ENCODE peak calls at places on chromosome 13, in seven cellular contexts. One of them, this sample, is unnamed.
A peak's percentile ranks its signal among the peaks of the same experiment; 100 is the strongest.

GRCh38 chr13:104289400-104289799 is 1223.2 kb upstream of the SLC10A2 start:
- DNase-seq in brain microvascular endothelial cell: no peak
- DNase-seq in GM20000: no peak
- DNase-seq in AG09309: no peak
- DNase-seq in breast epithelium: no peak
- DNase-seq in lower leg skin: no peak
- DNase-seq in AG10803: no peak
- DNase-seq in this sample: no peak

GRCh38 chr13:82298110-82298509 is 1584.2 kb downstream of the SLITRK1 start:
- DNase-seq in breast epithelium: no peak
- DNase-seq in brain microvascular endothelial cell: no peak
- DNase-seq in GM20000: no peak
- DNase-seq in lower leg skin: no peak
- DNase-seq in AG10803: no peak
- DNase-seq in AG09309: no peak
- DNase-seq in this sample: peak; percentile 12

GRCh38 chr13:35057858-35058257 is 115.8 kb downstream of the NBEA start:
- DNase-seq in GM20000: no peak
- DNase-seq in lower leg skin: no peak
- DNase-seq in brain microvascular endothelial cell: no peak
- DNase-seq in breast epithelium: no peak
- DNase-seq in AG09309: no peak
- DNase-seq in AG10803: no peak
- DNase-seq in this sample: no peak

GRCh38 chr13:99380921-99381645 is 73.9 kb upstream of the GPR183 start:
- DNase-seq in GM20000: peak; percentile 67
- DNase-seq in lower leg skin: peak; percentile 10
- DNase-seq in breast epithelium: no peak
- DNase-seq in AG09309: no peak
- DNase-seq in brain microvascular endothelial cell: no peak
- DNase-seq in AG10803: no peak
- DNase-seq in this sample: no peak

GRCh38 chr13:89361909-89362308 is 1690.7 kb downstream of the SLITRK5 start:
- DNase-seq in brain microvascular endothelial cell: no peak
- DNase-seq in breast epithelium: no peak
- DNase-seq in AG09309: no peak
- DNase-seq in lower leg skin: no peak
- DNase-seq in GM20000: no peak
- DNase-seq in AG10803: no peak
- DNase-seq in this sample: no peak

GRCh38 chr13:47904239-47904638 is 96.8 kb downstream of the SUCLA2 start:
- DNase-seq in breast epithelium: no peak
- DNase-seq in GM20000: no peak
- DNase-seq in brain microvascular endothelial cell: no peak
- DNase-seq in AG10803: no peak
- DNase-seq in lower leg skin: no peak
- DNase-seq in AG09309: no peak
- DNase-seq in this sample: no peak

GRCh38 chr13:68727788-68728187 is 1379.8 kb upstream of the ATXN8OS start:
- DNase-seq in AG09309: no peak
- DNase-seq in breast epithelium: no peak
- DNase-seq in AG10803: no peak
- DNase-seq in GM20000: no peak
- DNase-seq in lower leg skin: no peak
- DNase-seq in brain microvascular endothelial cell: no peak
- DNase-seq in this sample: no peak

GRCh38 chr13:33918199-33918932 is 100.4 kb downstream of the RFC3 start:
- DNase-seq in GM20000: no peak
- DNase-seq in brain microvascular endothelial cell: peak; percentile 71
- DNase-seq in AG09309: peak; percentile 37
- DNase-seq in breast epithelium: no peak
- DNase-seq in AG10803: peak; percentile 86
- DNase-seq in lower leg skin: no peak
- DNase-seq in this sample: no peak

GRCh38 chr13:74288361-74288911 is 154.2 kb upstream of the KLF12 start:
- DNase-seq in AG10803: no peak
- DNase-seq in brain microvascular endothelial cell: no peak
- DNase-seq in breast epithelium: no peak
- DNase-seq in GM20000: peak; percentile 4
- DNase-seq in lower leg skin: no peak
- DNase-seq in AG09309: no peak
- DNase-seq in this sample: peak; percentile 29

GRCh38 chr13:75968103-75968838 is 332.1 kb downstream of the LMO7 start:
- DNase-seq in lower leg skin: no peak
- DNase-seq in AG10803: peak; percentile 41
- DNase-seq in GM20000: no peak
- DNase-seq in breast epithelium: no peak
- DNase-seq in brain microvascular endothelial cell: no peak
- DNase-seq in AG09309: no peak
- DNase-seq in this sample: no peak

GRCh38 chr13:106372199-106373160 is 163.0 kb downstream of the EFNB2 start:
- DNase-seq in AG09309: peak; percentile 76
- DNase-seq in lower leg skin: no peak
- DNase-seq in brain microvascular endothelial cell: peak; percentile 63
- DNase-seq in AG10803: peak; percentile 95
- DNase-seq in breast epithelium: no peak
- DNase-seq in GM20000: no peak
- DNase-seq in this sample: no peak

GRCh38 chr13:39510296-39510695 is 92.7 kb downstream of the LHFPL6 start:
- DNase-seq in AG09309: no peak
- DNase-seq in AG10803: no peak
- DNase-seq in lower leg skin: no peak
- DNase-seq in GM20000: peak; percentile 13
- DNase-seq in brain microvascular endothelial cell: no peak
- DNase-seq in breast epithelium: no peak
- DNase-seq in this sample: no peak

GRCh38 chr13:109400625-109401257 is 385.6 kb downstream of the IRS2 start:
- DNase-seq in brain microvascular endothelial cell: no peak
- DNase-seq in AG10803: no peak
- DNase-seq in lower leg skin: no peak
- DNase-seq in breast epithelium: no peak
- DNase-seq in GM20000: no peak
- DNase-seq in AG09309: no peak
- DNase-seq in this sample: no peak

GRCh38 chr13:78816154-78816553 is 157.2 kb upstream of the OBI1 start:
- DNase-seq in lower leg skin: no peak
- DNase-seq in GM20000: no peak
- DNase-seq in AG09309: no peak
- DNase-seq in AG10803: no peak
- DNase-seq in brain microvascular endothelial cell: no peak
- DNase-seq in breast epithelium: no peak
- DNase-seq in this sample: no peak

GRCh38 chr13:99050983-99051488 is 73.2 kb upstream of the DOCK9 start:
- DNase-seq in GM20000: no peak
- DNase-seq in AG09309: no peak
- DNase-seq in breast epithelium: no peak
- DNase-seq in brain microvascular endothelial cell: no peak
- DNase-seq in AG10803: no peak
- DNase-seq in lower leg skin: no peak
- DNase-seq in this sample: no peak

GRCh38 chr13:23637813-23638212 is 67.6 kb downstream of the TNFRSF19 start:
- DNase-seq in lower leg skin: no peak
- DNase-seq in brain microvascular endothelial cell: no peak
- DNase-seq in breast epithelium: no peak
- DNase-seq in AG10803: peak; percentile 33
- DNase-seq in GM20000: no peak
- DNase-seq in AG09309: no peak
- DNase-seq in this sample: no peak

GRCh38 chr13:43545317-43545874 is 241.4 kb downstream of the ENOX1 start:
- DNase-seq in lower leg skin: no peak
- DNase-seq in GM20000: no peak
- DNase-seq in AG09309: no peak
- DNase-seq in breast epithelium: no peak
- DNase-seq in AG10803: peak; percentile 9
- DNase-seq in brain microvascular endothelial cell: peak; percentile 6
- DNase-seq in this sample: no peak

GRCh38 chr13:104171132-104171531 is 1104.9 kb upstream of the SLC10A2 start:
- DNase-seq in brain microvascular endothelial cell: no peak
- DNase-seq in GM20000: no peak
- DNase-seq in AG10803: no peak
- DNase-seq in breast epithelium: no peak
- DNase-seq in lower leg skin: no peak
- DNase-seq in AG09309: no peak
- DNase-seq in this sample: no peak

GRCh38 chr13:57627663-57628062 is 3.9 kb upstream of the PCDH17 start:
- DNase-seq in AG09309: no peak
- DNase-seq in GM20000: peak; percentile 33
- DNase-seq in brain microvascular endothelial cell: no peak
- DNase-seq in AG10803: peak; percentile 7
- DNase-seq in lower leg skin: no peak
- DNase-seq in breast epithelium: no peak
- DNase-seq in this sample: no peak

GRCh38 chr13:96218475-96218874 is 128.6 kb downstream of the HS6ST3 start:
- DNase-seq in brain microvascular endothelial cell: no peak
- DNase-seq in breast epithelium: no peak
- DNase-seq in GM20000: no peak
- DNase-seq in lower leg skin: no peak
- DNase-seq in AG09309: no peak
- DNase-seq in AG10803: no peak
- DNase-seq in this sample: no peak

GRCh38 chr13:96214804-96215445 is 125.0 kb downstream of the HS6ST3 start:
- DNase-seq in breast epithelium: no peak
- DNase-seq in AG09309: no peak
- DNase-seq in GM20000: no peak
- DNase-seq in brain microvascular endothelial cell: no peak
- DNase-seq in lower leg skin: no peak
- DNase-seq in AG10803: no peak
- DNase-seq in this sample: no peak

DNA sequence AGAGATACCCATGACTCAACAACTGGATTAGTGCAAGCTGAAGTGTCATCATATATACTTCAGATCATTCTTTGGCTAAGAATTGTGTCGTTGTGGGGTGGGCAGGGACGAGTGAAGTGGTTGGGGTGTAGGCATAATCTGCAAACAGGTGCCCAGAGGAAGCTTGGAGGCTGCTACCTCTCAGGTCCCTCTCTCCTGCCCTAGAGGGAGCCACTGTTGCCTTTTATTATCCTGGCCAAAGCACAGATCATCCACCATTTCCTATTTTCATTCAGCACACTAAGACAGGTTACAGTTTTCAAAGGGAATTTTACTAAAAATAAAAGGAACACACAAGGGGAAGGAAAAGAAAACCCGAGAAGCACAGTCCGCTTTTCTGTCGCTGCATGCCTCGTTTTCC is 126.6 kb downstream of the HS6ST3 start:
- DNase-seq in AG09309: no peak
- DNase-seq in AG10803: no peak
- DNase-seq in GM20000: no peak
- DNase-seq in lower leg skin: no peak
- DNase-seq in breast epithelium: no peak
- DNase-seq in brain microvascular endothelial cell: no peak
- DNase-seq in this sample: no peak
- TF ChIP-seq CTCF in AG09309: no peak
- TF ChIP-seq CTCF in AG10803: no peak
- TF ChIP-seq CTCF in GM20000: no peak
- TF ChIP-seq CTCF in lower leg skin: no peak
- TF ChIP-seq CTCF in breast epithelium: no peak
- TF ChIP-seq CTCF in brain microvascular endothelial cell: no peak
- TF ChIP-seq CTCF in this sample: no peak

DNA sequence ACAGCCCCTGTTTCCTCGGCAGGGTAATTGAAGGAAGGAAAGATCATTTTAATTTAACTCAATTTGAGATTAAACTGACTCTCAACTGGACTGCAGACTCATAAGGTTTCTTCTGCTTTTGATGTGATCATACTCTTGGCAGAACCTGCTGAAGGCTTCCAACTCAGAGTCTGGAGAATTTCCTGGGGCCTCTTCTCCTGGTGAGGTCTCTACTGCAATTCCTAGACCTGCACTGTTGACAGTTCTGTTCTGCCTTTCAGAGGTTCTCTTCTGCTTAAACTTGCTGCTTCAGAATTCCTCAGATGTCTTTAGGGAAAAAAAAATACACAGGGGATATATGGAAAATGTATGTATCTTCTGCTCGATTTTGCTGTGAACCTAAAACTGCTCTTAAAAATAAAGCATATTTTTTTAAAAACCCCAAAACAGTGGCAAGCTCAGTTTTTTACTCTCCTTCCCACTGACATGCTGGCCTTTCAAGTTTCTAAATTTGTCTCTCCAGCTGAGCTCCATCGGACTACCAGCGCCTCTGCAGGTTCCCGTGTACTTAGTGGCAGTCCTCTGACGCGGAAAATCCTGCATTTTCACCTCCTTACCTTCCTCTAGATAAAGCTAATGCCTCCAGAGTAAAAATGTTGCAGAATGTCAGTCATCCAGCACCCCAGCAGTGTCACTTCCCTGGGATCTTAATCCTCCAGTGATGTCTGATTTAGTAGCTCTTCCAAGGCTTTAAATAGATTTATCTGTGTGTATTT is 733.5 kb upstream of the SGCG start:
- DNase-seq in GM20000: no peak
- DNase-seq in breast epithelium: no peak
- DNase-seq in brain microvascular endothelial cell: no peak
- DNase-seq in AG10803: no peak
- DNase-seq in AG09309: no peak
- DNase-seq in lower leg skin: no peak
- DNase-seq in this sample: no peak
- TF ChIP-seq CTCF in GM20000: no peak
- TF ChIP-seq CTCF in breast epithelium: no peak
- TF ChIP-seq CTCF in brain microvascular endothelial cell: no peak
- TF ChIP-seq CTCF in AG10803: no peak
- TF ChIP-seq CTCF in AG09309: no peak
- TF ChIP-seq CTCF in lower leg skin: no peak
- TF ChIP-seq CTCF in this sample: no peak

DNA sequence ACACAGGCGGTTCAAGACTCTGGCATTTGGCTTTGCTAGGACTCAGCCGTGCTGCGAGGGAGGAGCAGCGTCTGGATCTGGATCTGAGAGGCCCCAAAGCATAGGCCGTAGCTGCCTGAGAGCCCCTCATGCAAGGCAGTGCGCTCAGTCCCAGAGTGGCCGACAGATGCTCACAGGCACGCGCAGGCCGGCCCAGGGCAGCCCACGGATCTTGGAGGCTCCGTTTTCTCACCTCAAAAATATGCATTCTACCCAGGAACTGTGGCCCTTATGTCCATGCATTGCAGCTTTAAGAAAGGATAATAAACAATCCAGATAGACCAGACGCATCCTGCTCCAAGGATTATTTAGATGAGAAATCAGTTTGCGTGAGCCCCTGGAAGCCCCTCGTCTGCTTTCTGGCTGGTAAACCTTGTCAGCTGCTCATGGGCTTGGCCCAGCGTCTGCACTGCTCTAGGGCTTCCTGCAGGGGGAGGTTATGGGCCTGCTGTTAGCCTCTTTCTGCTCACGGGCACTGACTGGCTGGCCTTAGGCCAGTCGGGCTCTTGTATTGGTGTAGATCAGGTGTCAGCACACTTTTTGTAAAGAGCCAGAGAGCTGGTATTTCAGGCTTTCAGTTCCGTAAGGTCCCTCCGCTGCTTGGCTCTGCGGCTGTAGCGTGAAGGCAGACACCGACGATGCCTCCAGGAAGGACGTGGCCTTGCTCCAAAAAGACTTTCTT is 24.2 kb downstream of the TEX29 start:
- DNase-seq in brain microvascular endothelial cell: peak; percentile 12
- DNase-seq in AG09309: no peak
- DNase-seq in lower leg skin: no peak
- DNase-seq in GM20000: no peak
- DNase-seq in breast epithelium: no peak
- DNase-seq in AG10803: peak; percentile 57
- DNase-seq in this sample: no peak
- TF ChIP-seq CTCF in brain microvascular endothelial cell: peak; percentile 71
- TF ChIP-seq CTCF in AG09309: peak; percentile 44
- TF ChIP-seq CTCF in lower leg skin: no peak
- TF ChIP-seq CTCF in GM20000: no peak
- TF ChIP-seq CTCF in breast epithelium: no peak
- TF ChIP-seq CTCF in AG10803: peak; percentile 51
- TF ChIP-seq CTCF in this sample: no peak

GRCh38 chr13:27419333-27419732 is 5.1 kb upstream of the GTF3A start:
- DNase-seq in AG09309: no peak
- DNase-seq in brain microvascular endothelial cell: no peak
- DNase-seq in AG10803: no peak
- DNase-seq in breast epithelium: no peak
- DNase-seq in GM20000: no peak
- DNase-seq in lower leg skin: no peak
- DNase-seq in this sample: no peak
- TF ChIP-seq CTCF in AG09309: no peak
- TF ChIP-seq CTCF in brain microvascular endothelial cell: no peak
- TF ChIP-seq CTCF in AG10803: no peak
- TF ChIP-seq CTCF in breast epithelium: no peak
- TF ChIP-seq CTCF in GM20000: no peak
- TF ChIP-seq CTCF in lower leg skin: no peak
- TF ChIP-seq CTCF in this sample: no peak

This sample was measured in dorsolateral prefrontal cortex.